ENCODE peak calls at places on chromosome 21, in nine cellular contexts. H is OCI-LY7, O is uterus, M is heart right ventricle, A is lower lobe of right lung, G is spleen, K is HCT116, L is A549, Q is right atrium auricular region. S is an unnamed sample.

GRCh38 chr21:33023574-33024277 is 2.0 kb upstream of the OLIG2 start:
- DNase-seq in Q (no peak), H (no peak), O (no peak), L (no peak), A (no peak), M (no peak), G (no peak), K (no peak), S (no peak)

GRCh38 chr21:46202592-46203202 is 18.4 kb upstream of the SPATC1L start:
- DNase-seq in K (no peak), M (no peak), G (peak; percentile 50), H (no peak), Q (no peak), A (peak; percentile 19), O (no peak), L (no peak), S (no peak)

GRCh38 chr21:41770901-41771624 is 4.2 kb upstream of the RIPK4 start:
- DNase-seq in G (no peak), O (no peak), A (no peak), H (no peak), L (no peak), K (no peak), M (no peak), Q (no peak), S (no peak)

GRCh38 chr21:21714396-21714795 is 716.2 kb downstream of the NCAM2 start:
- DNase-seq in G (no peak), L (no peak), Q (no peak), O (no peak), M (no peak), K (no peak), A (no peak), H (no peak), S (no peak)

GRCh38 chr21:35924714-35925301 is 135.5 kb downstream of the SETD4 start:
- DNase-seq in G (no peak), K (no peak), Q (no peak), O (no peak), M (no peak), H (no peak), L (peak; percentile 21), A (no peak), S (no peak)

GRCh38 chr21:16420086-16420724 is 690.4 kb downstream of the USP25 start:
- DNase-seq in A (no peak), M (peak; percentile 64), Q (peak; percentile 72), G (no peak), O (peak; percentile 64), K (no peak), L (peak; percentile 32), H (no peak), S (no peak)

GRCh38 chr21:27586326-27586725 is 619.4 kb upstream of the ADAMTS5 start:
- DNase-seq in O (no peak), Q (no peak), M (no peak), K (no peak), H (no peak), A (no peak), L (no peak), G (no peak), S (no peak)

GRCh38 chr21:37532868-37533780 is 166.6 kb downstream of the DYRK1A start:
- DNase-seq in H (no peak), M (no peak), A (no peak), G (no peak), L (peak; percentile 35), Q (no peak), K (peak; percentile 47), O (no peak), S (no peak)

GRCh38 chr21:37548521-37548981 is 182.0 kb downstream of the DYRK1A start:
- DNase-seq in M (no peak), G (no peak), H (no peak), O (no peak), L (no peak), K (no peak), A (no peak), Q (peak; percentile 55), S (no peak)

GRCh38 chr21:43900690-43901089 is 35.7 kb downstream of the AGPAT3 start:
- DNase-seq in H (no peak), Q (no peak), K (no peak), A (no peak), G (no peak), M (no peak), L (no peak), O (no peak), S (no peak)

GRCh38 chr21:24204641-24205040 is 1402.6 kb downstream of the MRPL39 start:
- DNase-seq in A (no peak), O (no peak), M (no peak), L (no peak), H (no peak), K (no peak), G (no peak), Q (no peak), S (no peak)

GRCh38 chr21:28336299-28336698 is 656.4 kb downstream of the LTN1 start:
- DNase-seq in K (no peak), M (peak; percentile 8), G (no peak), Q (no peak), H (peak; percentile 43), O (peak; percentile 27), L (peak; percentile 11), A (no peak), S (no peak)

GRCh38 chr21:31557421-31557955 is 102.0 kb upstream of the SOD1 start:
- DNase-seq in M (no peak), A (no peak), L (no peak), H (no peak), O (no peak), G (peak; percentile 76), Q (no peak), K (no peak), S (no peak)

GRCh38 chr21:44272231-44272858 is 10.6 kb upstream of the DNMT3L start:
- DNase-seq in H (no peak), M (no peak), A (no peak), K (no peak), G (peak; percentile 50), L (no peak), O (no peak), Q (no peak), S (no peak)

GRCh38 chr21:36511484-36512227 is 31.7 kb upstream of the CLDN14 start:
- DNase-seq in K (no peak), Q (no peak), L (no peak), A (no peak), G (no peak), O (no peak), M (no peak), H (peak; percentile 44), S (no peak)

GRCh38 chr21:38223893-38224540 is 32.8 kb upstream of the KCNJ15 start:
- DNase-seq in G (no peak), M (no peak), H (peak; percentile 56), A (no peak), Q (no peak), K (peak; percentile 13), O (no peak), L (peak; percentile 75), S (no peak)

GRCh38 chr21:42080788-42081083 is 9.6 kb downstream of the UMODL1 start:
- DNase-seq in L (no peak), G (no peak), Q (no peak), O (peak; percentile 28), K (no peak), H (no peak), A (no peak), M (no peak), S (no peak)

DNA sequence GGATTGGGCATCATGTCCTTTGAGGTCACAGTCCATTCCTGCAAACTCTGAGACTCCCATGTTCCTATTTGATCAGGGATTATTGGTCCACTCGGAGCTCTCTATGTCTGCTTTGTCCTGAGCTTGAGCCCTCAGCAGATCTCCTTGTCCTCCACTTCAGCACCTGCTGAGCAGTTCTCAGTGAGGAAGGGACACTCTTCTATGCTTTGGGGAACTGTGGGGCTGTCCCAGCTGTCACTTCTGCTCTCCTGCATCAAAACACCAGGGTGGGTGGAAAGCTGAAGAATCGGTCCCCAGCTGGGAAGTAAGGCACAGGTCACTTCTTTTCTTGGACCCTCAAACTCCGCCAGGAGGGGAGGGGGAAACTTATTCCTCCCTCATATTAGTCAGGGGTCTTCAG is 99.5 kb downstream of the PCP4 start:
- DNase-seq in M (no peak), Q (no peak), O (no peak), A (no peak), G (no peak), L (no peak), H (no peak), K (no peak), S (no peak)
- H3K9me3 ChIP-seq in M (peaks cover 9% of the 10 kb centered on the region), Q (no peaks in the 10 kb centered on the region), O (no peaks in the 10 kb centered on the region), A (no peaks in the 10 kb centered on the region), G (no peaks in the 10 kb centered on the region), L (no peaks in the 10 kb centered on the region), H (no peaks in the 10 kb centered on the region), K (peaks cover 19% of the 10 kb centered on the region), S (no peaks in the 10 kb centered on the region)

DNA sequence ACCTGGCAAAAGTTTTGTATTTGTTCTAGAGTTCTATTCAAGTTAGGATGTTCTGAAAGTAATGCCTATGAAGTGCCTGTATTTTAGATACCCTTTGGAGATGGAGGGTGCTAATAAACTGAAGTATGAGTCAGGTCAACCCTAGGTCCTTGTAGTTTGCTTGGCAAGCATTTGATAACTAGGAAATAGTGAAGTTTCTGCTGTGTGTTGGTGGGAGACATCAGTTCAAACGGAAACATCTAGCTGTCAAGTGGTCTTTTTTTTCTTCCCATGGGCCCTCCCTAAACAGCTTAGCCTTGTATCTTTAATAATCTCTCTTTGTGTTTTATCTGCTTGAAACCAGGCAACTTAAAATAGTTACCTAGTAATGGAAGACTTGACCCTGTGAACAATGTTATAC is 4.5 kb downstream of the MRPS6 start:
- DNase-seq in Q (no peak), M (no peak), A (no peak), O (no peak), G (no peak), K (no peak), H (no peak), L (no peak), S (no peak)
- H3K4me1 ChIP-seq in Q (no peaks in the 10 kb centered on the region), M (peaks cover 81% of the 10 kb centered on the region), A (peaks cover 41% of the 10 kb centered on the region), O (peaks cover 31% of the 10 kb centered on the region), G (peaks cover 68% of the 10 kb centered on the region), K (peaks cover 7% of the 10 kb centered on the region), H (peaks cover 40% of the 10 kb centered on the region), L (peaks cover 20% of the 10 kb centered on the region), S (peaks cover 70% of the 10 kb centered on the region)

DNA sequence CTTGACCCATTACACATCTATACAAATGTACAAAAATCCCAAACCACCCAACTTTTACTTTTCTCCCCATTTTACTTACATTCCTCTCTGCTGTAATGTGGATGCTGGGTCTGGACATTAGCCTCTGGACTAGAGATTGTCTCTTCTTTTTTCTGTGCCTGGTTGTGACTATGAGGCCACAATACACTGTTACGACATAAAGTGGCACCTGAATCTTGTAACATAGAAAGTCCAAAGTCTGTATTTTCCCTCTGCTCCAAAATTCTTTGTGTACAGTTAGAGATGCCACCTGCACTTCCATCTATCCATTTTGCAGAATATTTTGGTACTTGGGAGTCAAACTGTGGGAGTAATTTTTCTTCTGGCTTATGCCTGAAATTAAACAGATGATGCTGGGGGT is 22.7 kb downstream of the C21orf91 start:
- DNase-seq in L (no peak), M (no peak), K (no peak), Q (no peak), H (no peak), G (no peak), A (no peak), O (no peak), S (no peak)
- H3K4me3 ChIP-seq in L (no peak overlapping the region), M (no peak overlapping the region), K (no peak overlapping the region), Q (no peak overlapping the region), H (no peak overlapping the region), G (no peak overlapping the region), A (no peak overlapping the region), O (no peak overlapping the region), S (no peak overlapping the region)

DNA sequence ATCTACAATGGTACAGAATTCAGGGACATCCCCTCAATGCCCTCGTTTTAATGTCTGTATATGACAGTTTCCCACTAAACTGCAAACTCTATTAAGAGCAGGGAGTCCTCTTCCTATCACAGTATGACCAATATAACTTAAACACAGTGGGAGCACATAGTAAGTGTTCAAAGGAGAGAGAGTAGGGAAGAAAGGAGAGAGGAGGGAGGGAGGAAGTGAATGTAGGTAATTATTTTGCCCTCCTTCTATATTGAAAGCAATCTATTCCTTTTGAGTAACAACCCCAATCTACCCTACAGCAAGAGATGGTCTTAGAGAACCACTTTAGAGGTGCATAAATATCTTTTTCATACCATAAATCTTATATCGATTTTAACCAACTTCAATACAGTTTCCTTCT is 121.4 kb downstream of the MRPL39 start:
- DNase-seq in M (no peak), Q (no peak), K (no peak), L (no peak), A (no peak), H (no peak), G (no peak), O (no peak), S (no peak)
- H3K9me3 ChIP-seq in M (peaks cover 41% of the 10 kb centered on the region), Q (no peaks in the 10 kb centered on the region), K (no peaks in the 10 kb centered on the region), L (no peaks in the 10 kb centered on the region), A (peaks cover 16% of the 10 kb centered on the region), H (peaks cover 18% of the 10 kb centered on the region), G (peaks cover 34% of the 10 kb centered on the region), O (no peaks in the 10 kb centered on the region), S (peaks cover 21% of the 10 kb centered on the region)

S was measured in thoracic aorta.